ENCODE peak calls at places on chromosomes 12 and 14, in eight cellular contexts. H is HFFc6; R is B cell; O is H9; A is CD8-positive, alpha-beta T cell; V is psoas muscle; L is cardiac fibroblast; Q is mucosa of descending colon. T is an unnamed sample.

GRCh38 chr12:77072833-77073495 is 7.6 kb upstream of the E2F7 start:
- DNase-seq in Q (no peak), V (no peak), H (no peak), A (no peak), R (no peak), O (no peak), L (peak), T (no peak)

GRCh38 chr12:49538740-49539403 is at the start of gene KCNH3:
- DNase-seq in L (peak), R (peak), Q (peak), H (peak), V (peak), A (peak), O (peak), T (no peak)

GRCh38 chr14:40616579-40616978 is 990.1 kb upstream of the LRFN5 start:
- DNase-seq in A (no peak), L (no peak), H (no peak), V (no peak), R (no peak), Q (no peak), O (no peak), T (no peak)

GRCh38 chr12:8780389-8780788 is 42.0 kb upstream of the A2ML1 start:
- DNase-seq in A (no peak), R (no peak), L (peak), H (peak), Q (no peak), V (no peak), O (peak), T (no peak)

GRCh38 chr14:48398675-48399282 is 723.4 kb upstream of the MDGA2 start:
- DNase-seq in A (no peak), Q (peak), V (no peak), H (peak), L (peak), R (no peak), O (no peak), T (no peak)

GRCh38 chr14:65226824-65227604 is 124.7 kb upstream of the MAX start:
- DNase-seq in Q (peak), H (peak), O (no peak), R (no peak), L (peak), V (no peak), A (no peak), T (no peak)

GRCh38 chr12:65655074-65655493 is 169.2 kb upstream of the HMGA2 start:
- DNase-seq in O (no peak), L (peak), Q (no peak), A (no peak), R (no peak), V (no peak), H (no peak), T (no peak)

GRCh38 chr14:72563676-72564075 is 330.2 kb downstream of the DPF3 start:
- DNase-seq in H (no peak), O (no peak), L (no peak), A (no peak), R (no peak), Q (no peak), V (no peak), T (no peak)

GRCh38 chr12:132237772-132238486 is 91.5 kb downstream of the GALNT9 start:
- DNase-seq in O (no peak), V (no peak), H (no peak), Q (no peak), A (no peak), L (no peak), R (no peak), T (no peak)

GRCh38 chr12:126537961-126538530 is 1472.8 kb downstream of the AACS start:
- DNase-seq in A (no peak), Q (no peak), R (no peak), V (no peak), O (no peak), H (no peak), L (no peak), T (no peak)

GRCh38 chr14:23060536-23061260 is 3.4 kb upstream of the CDH24 start:
- DNase-seq in O (no peak), H (no peak), L (no peak), Q (no peak), A (no peak), V (no peak), R (no peak), T (no peak)

GRCh38 chr12:121033625-121034349 is 5.3 kb downstream of the OASL start:
- DNase-seq in H (peak), Q (no peak), R (no peak), O (no peak), L (peak), V (no peak), A (peak), T (no peak)

GRCh38 chr14:58815046-58815701 is 177.4 kb downstream of the DACT1 start:
- DNase-seq in A (no peak), R (no peak), V (no peak), L (peak), H (peak), O (no peak), Q (no peak), T (no peak)

GRCh38 chr12:114986178-114986714 is 302.3 kb upstream of the TBX3 start:
- DNase-seq in V (no peak), O (no peak), H (no peak), L (no peak), R (no peak), A (no peak), Q (no peak), T (no peak)

GRCh38 chr12:114986849-114987248 is 302.9 kb upstream of the TBX3 start:
- DNase-seq in H (no peak), R (no peak), V (no peak), Q (no peak), L (no peak), A (no peak), O (no peak), T (no peak)

GRCh38 chr12:114981036-114981435 is 297.1 kb upstream of the TBX3 start:
- DNase-seq in H (no peak), R (no peak), A (no peak), V (no peak), L (no peak), Q (no peak), O (no peak), T (no peak)

GRCh38 chr12:114984641-114985041 is 300.7 kb upstream of the TBX3 start:
- DNase-seq in V (no peak), L (no peak), O (no peak), H (no peak), R (no peak), Q (no peak), A (no peak), T (no peak)

DNA sequence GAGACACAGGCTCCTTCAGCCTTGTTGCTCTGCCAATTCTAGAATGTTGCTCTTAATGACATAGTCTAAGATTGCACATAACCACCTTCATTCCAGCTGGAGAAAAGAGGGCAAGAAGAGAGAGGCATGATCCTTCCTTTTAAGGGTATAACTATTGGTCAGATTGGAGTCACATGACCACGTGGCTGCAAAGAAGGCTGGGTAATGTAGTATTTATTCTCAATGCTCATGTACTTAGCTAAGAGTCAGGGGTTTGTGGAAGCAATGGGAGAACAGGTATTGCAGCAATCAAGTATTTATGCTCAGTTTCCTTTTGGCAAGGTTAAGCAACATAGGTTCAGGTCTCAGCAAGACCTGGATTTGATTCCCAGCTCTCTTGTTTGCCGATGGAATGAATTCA is 298.8 kb upstream of the TBX3 start:
- DNase-seq in H (no peak), Q (no peak), A (no peak), R (no peak), V (no peak), L (peak), O (no peak), T (no peak)
- TF ChIP-seq CTCF in H (no peak), Q (no peak), A (no peak), R (no peak), V (no peak), L (no peak), O (no peak), T (no peak)

DNA sequence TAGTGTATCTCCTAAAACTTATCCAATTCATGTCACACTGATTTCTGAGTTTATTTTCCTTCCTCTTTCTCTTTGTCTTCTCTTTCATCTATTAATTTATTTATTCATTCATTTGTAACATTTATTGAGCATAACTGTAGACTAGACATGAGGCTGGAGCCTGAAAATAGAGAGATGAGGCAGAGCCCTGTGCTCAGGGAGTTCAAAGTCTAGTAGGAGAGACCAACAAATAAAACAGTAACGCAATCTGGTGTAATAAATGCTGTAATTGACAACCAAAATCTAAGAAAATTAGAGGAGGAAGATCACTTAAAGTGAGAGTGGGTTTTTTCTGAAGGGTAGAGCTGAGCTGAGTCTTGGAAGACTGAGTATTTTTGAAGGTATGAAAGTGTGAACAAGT is 87.5 kb downstream of the POLR3B start:
- DNase-seq in H (no peak), L (no peak), Q (no peak), A (no peak), R (no peak), V (no peak), O (no peak), T (no peak)
- TF ChIP-seq CTCF in H (no peak), L (no peak), Q (no peak), A (no peak), R (no peak), V (no peak), O (no peak), T (no peak)

GRCh38 chr12:111184161-111184560 is 184.7 kb downstream of the PHETA1 start:
- DNase-seq in V (no peak), Q (no peak), O (no peak), R (no peak), A (no peak), L (no peak), H (no peak), T (no peak)

GRCh38 chr12:111185206-111185888 is 183.5 kb downstream of the PHETA1 start:
- DNase-seq in H (no peak), R (no peak), O (no peak), Q (no peak), V (no peak), A (no peak), L (no peak), T (no peak)

GRCh38 chr12:111188436-111188835 is 180.5 kb downstream of the PHETA1 start:
- DNase-seq in Q (no peak), H (no peak), R (no peak), V (no peak), L (no peak), A (no peak), O (no peak), T (no peak)

GRCh38 chr12:111186347-111186746 is 182.5 kb downstream of the PHETA1 start:
- DNase-seq in H (no peak), Q (no peak), A (no peak), L (no peak), V (no peak), O (no peak), R (no peak), T (no peak)

GRCh38 chr12:111185889-111186227 is 183.0 kb downstream of the PHETA1 start:
- DNase-seq in A (no peak), R (no peak), O (no peak), H (no peak), L (no peak), Q (no peak), V (no peak), T (no peak)
- TF ChIP-seq CTCF in A (no peak), R (no peak), O (no peak), H (no peak), L (no peak), Q (no peak), V (no peak), T (no peak)

GRCh38 chr12:45121224-45121623 is 70.3 kb upstream of the DBX2 start:
- DNase-seq in R (no peak), Q (no peak), O (no peak), V (no peak), A (no peak), H (no peak), L (no peak), T (no peak)
- TF ChIP-seq CTCF in R (peak), Q (no peak), O (peak), V (no peak), A (no peak), H (peak), L (no peak), T (no peak)

GRCh38 chr14:61178226-61179060 is 102.7 kb downstream of the TMEM30B start:
- DNase-seq in L (peak), H (peak), A (no peak), V (no peak), O (no peak), R (no peak), Q (no peak), T (no peak)

GRCh38 chr14:61177279-61178225 is 103.6 kb downstream of the TMEM30B start:
- DNase-seq in H (no peak), R (no peak), A (no peak), V (no peak), O (peak), L (peak), Q (no peak), T (no peak)

GRCh38 chr14:61179061-61179675 is 102.0 kb downstream of the TMEM30B start:
- DNase-seq in V (no peak), L (peak), A (no peak), H (no peak), O (no peak), Q (no peak), R (no peak), T (no peak)

GRCh38 chr14:61174395-61175386 is 106.4 kb downstream of the TMEM30B start:
- DNase-seq in Q (no peak), H (peak), V (no peak), A (no peak), R (no peak), O (no peak), L (peak), T (no peak)

GRCh38 chr14:61176686-61177085 is 104.5 kb downstream of the TMEM30B start:
- DNase-seq in A (no peak), H (no peak), Q (no peak), R (no peak), L (peak), O (no peak), V (no peak), T (no peak)
- TF ChIP-seq CTCF in A (no peak), H (no peak), Q (no peak), R (no peak), L (no peak), O (no peak), V (no peak), T (no peak)

DNA sequence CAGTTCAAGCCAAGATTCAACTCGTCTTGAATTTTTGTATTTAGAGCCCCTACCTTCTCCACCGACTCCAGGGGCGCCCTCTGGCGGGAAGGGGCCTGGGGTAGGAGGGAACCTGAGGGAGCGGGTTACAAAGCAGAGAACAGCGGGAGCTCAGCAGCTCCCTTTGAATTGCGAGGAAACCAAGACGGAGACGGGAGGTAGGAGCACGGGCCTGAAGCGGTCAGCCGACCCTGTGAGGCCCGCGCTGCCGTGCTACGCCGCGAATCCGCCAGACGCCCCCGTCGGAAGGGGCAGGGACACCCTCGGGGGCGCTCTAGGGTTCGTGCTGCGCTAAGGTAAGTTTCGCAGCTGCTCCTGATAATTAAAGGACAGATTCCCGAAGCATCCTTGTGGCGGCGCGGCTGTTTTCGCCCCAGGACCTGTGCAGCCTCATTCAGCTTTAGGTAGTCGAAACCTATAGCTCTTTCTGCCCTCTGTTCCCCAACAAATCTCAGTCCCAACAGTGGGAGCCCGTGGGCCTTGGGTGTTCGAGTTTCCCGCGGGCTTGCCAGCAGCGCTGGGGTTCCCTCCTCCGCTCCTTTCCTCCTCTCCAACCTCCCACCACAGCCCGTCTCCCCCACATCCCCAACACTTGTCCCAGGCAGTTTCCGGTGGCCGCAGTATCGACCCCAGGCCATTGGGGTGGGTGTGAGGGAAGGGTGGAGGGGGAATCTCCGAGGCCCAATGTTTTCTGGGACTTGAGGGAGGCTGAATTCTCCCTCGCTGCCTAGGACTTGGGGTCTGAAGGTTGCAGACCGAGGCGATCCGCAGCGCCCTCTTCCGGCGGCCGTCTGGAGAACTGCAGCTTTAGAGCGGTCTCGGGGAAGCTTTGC is 5.1 kb upstream of the NKX2-1 start:
- DNase-seq in V (peak), A (no peak), R (no peak), Q (peak), L (no peak), H (no peak), O (peak), T (peak)
- TF ChIP-seq CTCF in V (peak), A (no peak), R (no peak), Q (peak), L (peak), H (peak), O (peak), T (peak)

GRCh38 chr12:3243376-3244084 is 166.4 kb downstream of the TSPAN9 start:
- DNase-seq in V (no peak), R (no peak), A (no peak), H (no peak), Q (no peak), O (no peak), L (no peak), T (no peak)
- TF ChIP-seq CTCF in V (no peak), R (no peak), A (no peak), H (no peak), Q (no peak), O (no peak), L (no peak), T (no peak)

GRCh38 chr14:77286554-77286953 is 15.5 kb upstream of the NGB start:
- DNase-seq in R (no peak), O (no peak), L (no peak), V (no peak), Q (no peak), H (no peak), A (no peak), T (no peak)

GRCh38 chr14:77296155-77296554 is 24.5 kb downstream of the POMT2 start:
- DNase-seq in Q (no peak), A (no peak), O (no peak), V (no peak), H (no peak), R (no peak), L (no peak), T (no peak)

GRCh38 chr14:77290705-77291104 is 19.7 kb upstream of the NGB start:
- DNase-seq in O (no peak), R (no peak), A (no peak), V (no peak), L (no peak), Q (no peak), H (peak), T (no peak)
- TF ChIP-seq CTCF in O (peak), R (no peak), A (no peak), V (no peak), L (no peak), Q (no peak), H (peak), T (no peak)

T was measured in osteocyte.